ENCODE peak calls at places on chromosomes 12 and 14, in six cellular contexts. G is A549, R is uterus, I is esophagus squamous epithelium, N is heart left ventricle, X is ovary. Y is an unnamed sample. For H3K4me1, the result is how much of the 10 kb centered on the place peaks cover.

GRCh38 chr12:56978397-56979138 is 21.2 kb upstream of the RDH16 start:
- DNase-seq in G (no peak), R (no peak), I (no peak), N (no peak), X (no peak), Y (no peak)

GRCh38 chr12:84912191-84913142 is at the start of gene SLC6A15:
- DNase-seq in G (peak), R (peak), I (peak), N (no peak), X (no peak), Y (peak)

GRCh38 chr12:109730306-109731145 is 16.9 kb downstream of the FAM222A start:
- DNase-seq in G (no peak), R (no peak), I (no peak), N (no peak), X (peak), Y (no peak)

GRCh38 chr14:51398898-51399297 is 158.9 kb downstream of the TMX1 start:
- DNase-seq in G (peak), R (no peak), I (no peak), N (no peak), X (no peak), Y (no peak)

GRCh38 chr14:51692646-51693045 is 40.9 kb downstream of the FRMD6 start:
- DNase-seq in G (no peak), R (no peak), I (no peak), N (no peak), X (no peak), Y (no peak)

GRCh38 chr12:22115711-22116110 is 69.7 kb downstream of the CMAS start:
- DNase-seq in G (no peak), R (no peak), I (no peak), N (no peak), X (no peak), Y (no peak)

GRCh38 chr12:124732275-124733075 is 131.2 kb downstream of the SCARB1 start:
- DNase-seq in G (no peak), R (no peak), I (no peak), N (no peak), X (peak), Y (no peak)

GRCh38 chr12:19373569-19373968 is 65.7 kb upstream of the AEBP2 start:
- DNase-seq in G (no peak), R (no peak), I (no peak), N (no peak), X (no peak), Y (no peak)

GRCh38 chr12:123916729-123917128 is 55.9 kb downstream of the CCDC92 start:
- DNase-seq in G (no peak), R (no peak), I (no peak), N (no peak), X (no peak), Y (no peak)

GRCh38 chr12:11834104-11834812 is 184.8 kb downstream of the ETV6 start:
- DNase-seq in G (no peak), R (no peak), I (no peak), N (no peak), X (no peak), Y (no peak)

GRCh38 chr12:108266131-108266530 is 73.0 kb downstream of the CMKLR1 start:
- DNase-seq in G (no peak), R (no peak), I (no peak), N (no peak), X (no peak), Y (no peak)

GRCh38 chr12:126346087-126346486 is 1280.9 kb downstream of the AACS start:
- DNase-seq in G (no peak), R (no peak), I (no peak), N (no peak), X (no peak), Y (no peak)

GRCh38 chr12:66092559-66093269 is 37.8 kb downstream of the LLPH start:
- DNase-seq in G (peak), R (no peak), I (no peak), N (no peak), X (no peak), Y (no peak)

GRCh38 chr12:101885912-101886561 is 8.7 kb downstream of the DRAM1 start:
- DNase-seq in G (no peak), R (no peak), I (no peak), N (no peak), X (no peak), Y (no peak)

GRCh38 chr12:101889216-101889752 is 11.9 kb downstream of the DRAM1 start:
- DNase-seq in G (no peak), R (no peak), I (no peak), N (no peak), X (no peak), Y (no peak)

GRCh38 chr12:101892794-101893193 is 15.4 kb downstream of the DRAM1 start:
- DNase-seq in G (no peak), R (no peak), I (no peak), N (no peak), X (no peak), Y (no peak)

GRCh38 chr12:101891462-101891971 is 14.1 kb downstream of the DRAM1 start:
- DNase-seq in G (peak), R (no peak), I (no peak), N (no peak), X (no peak), Y (peak)
- TF ChIP-seq POLR2A in G (no peak), R (no peak), I (no peak), N (no peak), X (no peak), Y (no peak)

GRCh38 chr14:69945347-69945746 is 66.1 kb downstream of the SMOC1 start:
- DNase-seq in G (no peak), R (no peak), I (no peak), N (no peak), X (no peak), Y (no peak)
- TF ChIP-seq CTCF in G (no peak), R (no peak), I (no peak), N (no peak), X (no peak), Y (no peak)

GRCh38 chr14:27608377-27608776 is 1010.5 kb upstream of the NOVA1 start:
- DNase-seq in G (no peak), R (no peak), I (no peak), N (no peak), X (no peak), Y (no peak)

GRCh38 chr14:27605298-27605697 is 1007.5 kb upstream of the NOVA1 start:
- DNase-seq in G (no peak), R (no peak), I (no peak), N (no peak), X (no peak), Y (no peak)
- H3K4me1 ChIP-seq in G (under half), R (under half), I (under half), N (under half), X (under half), Y (under half)

DNA sequence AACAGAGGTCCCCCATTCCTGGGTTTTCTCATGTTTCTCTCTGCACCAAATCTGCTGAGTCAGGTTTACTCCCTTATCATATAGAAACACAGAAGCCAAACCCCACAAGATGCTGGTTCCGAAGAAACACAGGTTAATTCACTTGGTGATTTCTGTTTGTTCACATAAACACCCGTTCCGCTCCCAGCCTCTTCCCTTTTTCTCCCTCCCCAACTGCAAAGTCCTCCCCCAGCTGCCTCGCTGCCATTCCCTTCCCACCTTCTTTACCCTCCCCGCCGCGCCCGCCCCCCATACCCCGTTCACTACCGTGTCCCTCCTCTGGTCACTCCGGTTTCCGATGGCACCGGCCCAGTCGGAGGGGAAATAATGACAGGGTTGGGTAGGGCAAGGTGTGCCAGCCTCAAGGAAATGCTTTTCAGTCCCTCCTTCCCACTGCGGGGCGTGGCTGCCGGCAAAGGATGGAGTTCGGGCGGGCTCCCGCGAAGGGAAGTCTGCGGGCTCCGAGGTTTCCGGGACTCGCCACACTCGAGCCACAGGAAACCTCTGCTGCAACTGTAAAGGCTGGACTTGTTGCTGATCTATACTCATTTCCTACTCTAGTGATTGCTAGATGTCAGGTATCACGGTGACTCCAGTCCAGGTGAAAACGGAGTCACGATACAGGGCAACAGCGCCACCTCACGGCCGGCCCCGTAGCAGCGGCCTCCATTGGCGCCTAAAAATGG is at the start of gene STYK1:
- DNase-seq in G (peak), R (no peak), I (no peak), N (peak), X (peak), Y (peak)
- TF ChIP-seq POLR2A in G (no peak), R (no peak), I (no peak), N (no peak), X (no peak), Y (no peak)

DNA sequence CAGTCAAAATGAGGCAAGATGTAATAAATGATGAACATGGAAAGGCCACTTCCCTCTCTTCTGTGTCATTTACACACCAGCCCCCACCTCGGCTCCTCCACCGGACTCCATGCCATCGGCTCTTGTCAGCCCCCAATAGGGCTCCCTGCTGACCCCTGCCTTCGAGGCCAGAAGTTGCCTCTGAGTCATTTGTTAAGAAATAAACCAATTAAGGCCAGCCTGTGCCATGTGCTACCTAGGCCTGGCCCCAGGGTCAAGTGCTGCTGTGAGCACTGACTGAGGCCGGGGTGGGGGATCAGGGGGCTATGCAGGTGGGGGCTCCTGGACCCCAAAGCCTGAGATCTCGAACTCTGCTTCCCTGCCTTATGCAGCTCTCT is 53.2 kb downstream of the TESC start:
- DNase-seq in G (no peak), R (no peak), I (no peak), N (no peak), X (no peak), Y (no peak)
- TF ChIP-seq CTCF in G (no peak), R (no peak), I (no peak), N (peak), X (no peak), Y (no peak)

GRCh38 chr14:105340821-105341408 is 26.4 kb downstream of the PACS2 start:
- DNase-seq in G (no peak), R (no peak), I (no peak), N (no peak), X (no peak), Y (no peak)
- H3K4me1 ChIP-seq in G (under half), R (under half), I (under half), N (under half), X (under half), Y (under half)

Y was measured in thyroid gland.